ENCODE peak calls at places on chromosomes 4 and X, in four cellular contexts. One of them, this sample, is unnamed.

GRCh38 chrX:40414335-40414734 is 166.4 kb upstream of the ATP6AP2 start:
- DNase-seq in left ventricle myocardium inferior: no peak
- DNase-seq in neural progenitor cell: no peak
- DNase-seq in heart right ventricle: no peak
- DNase-seq in this sample: no peak

GRCh38 chrX:139126493-139126892 is 404.0 kb upstream of the F9 start:
- DNase-seq in neural progenitor cell: peak; percentile 65
- DNase-seq in left ventricle myocardium inferior: no peak
- DNase-seq in heart right ventricle: no peak
- DNase-seq in this sample: peak; percentile 28

GRCh38 chr4:55468724-55469123 is 73.0 kb downstream of the TMEM165 start:
- DNase-seq in left ventricle myocardium inferior: no peak
- DNase-seq in heart right ventricle: no peak
- DNase-seq in neural progenitor cell: no peak
- DNase-seq in this sample: no peak

GRCh38 chrX:72297953-72298730 is 7.6 kb downstream of the CITED1 start:
- DNase-seq in left ventricle myocardium inferior: no peak
- DNase-seq in neural progenitor cell: peak; percentile 41
- DNase-seq in heart right ventricle: no peak
- DNase-seq in this sample: no peak

GRCh38 chrX:74890676-74891430 is 34.4 kb downstream of the NEXMIF start:
- DNase-seq in heart right ventricle: no peak
- DNase-seq in neural progenitor cell: no peak
- DNase-seq in left ventricle myocardium inferior: no peak
- DNase-seq in this sample: no peak

GRCh38 chr4:98314791-98315565 is 53.8 kb downstream of the RAP1GDS1 start:
- DNase-seq in neural progenitor cell: no peak
- DNase-seq in left ventricle myocardium inferior: no peak
- DNase-seq in heart right ventricle: no peak
- DNase-seq in this sample: no peak

GRCh38 chrX:69314436-69315348 is 149.4 kb upstream of the PJA1 start:
- DNase-seq in heart right ventricle: no peak
- DNase-seq in left ventricle myocardium inferior: no peak
- DNase-seq in neural progenitor cell: peak; percentile 28
- DNase-seq in this sample: no peak

GRCh38 chr4:168484626-168485025 is 4.3 kb upstream of the DDX60L start:
- DNase-seq in left ventricle myocardium inferior: no peak
- DNase-seq in heart right ventricle: no peak
- DNase-seq in neural progenitor cell: no peak
- DNase-seq in this sample: no peak

GRCh38 chr4:25984796-25985195 is 70.8 kb downstream of the SMIM20 start:
- DNase-seq in neural progenitor cell: no peak
- DNase-seq in heart right ventricle: no peak
- DNase-seq in left ventricle myocardium inferior: no peak
- DNase-seq in this sample: no peak

GRCh38 chr4:75919914-75920313 is 17.7 kb upstream of the PPEF2 start:
- DNase-seq in neural progenitor cell: no peak
- DNase-seq in left ventricle myocardium inferior: peak; percentile 26
- DNase-seq in heart right ventricle: no peak
- DNase-seq in this sample: no peak

GRCh38 chr4:36582214-36582613 is 300.8 kb downstream of the DTHD1 start:
- DNase-seq in left ventricle myocardium inferior: no peak
- DNase-seq in heart right ventricle: no peak
- DNase-seq in neural progenitor cell: no peak
- DNase-seq in this sample: no peak

GRCh38 chr4:92814677-92815076 is 510.9 kb downstream of the GRID2 start:
- DNase-seq in heart right ventricle: no peak
- DNase-seq in neural progenitor cell: no peak
- DNase-seq in left ventricle myocardium inferior: no peak
- DNase-seq in this sample: no peak

GRCh38 chr4:44629280-44629866 is 22.1 kb downstream of the YIPF7 start:
- DNase-seq in heart right ventricle: no peak
- DNase-seq in left ventricle myocardium inferior: no peak
- DNase-seq in neural progenitor cell: peak; percentile 66
- DNase-seq in this sample: peak; percentile 24

GRCh38 chr4:4781936-4782754 is 77.3 kb upstream of the MSX1 start:
- DNase-seq in heart right ventricle: no peak
- DNase-seq in left ventricle myocardium inferior: no peak
- DNase-seq in neural progenitor cell: no peak
- DNase-seq in this sample: no peak

GRCh38 chr4:83089759-83090158 is 24.8 kb downstream of the PLAC8 start:
- DNase-seq in left ventricle myocardium inferior: no peak
- DNase-seq in heart right ventricle: no peak
- DNase-seq in neural progenitor cell: no peak
- DNase-seq in this sample: no peak

GRCh38 chrX:100625985-100626491 is 10.6 kb downstream of the TSPAN6 start:
- DNase-seq in neural progenitor cell: no peak
- DNase-seq in heart right ventricle: no peak
- DNase-seq in left ventricle myocardium inferior: no peak
- DNase-seq in this sample: no peak

GRCh38 chr4:68110441-68110840 is 19.2 kb downstream of the TMPRSS11F start:
- DNase-seq in heart right ventricle: no peak
- DNase-seq in left ventricle myocardium inferior: no peak
- DNase-seq in neural progenitor cell: no peak
- DNase-seq in this sample: no peak

GRCh38 chrX:21905976-21906375 is 34.5 kb upstream of the SMS start:
- DNase-seq in left ventricle myocardium inferior: no peak
- DNase-seq in heart right ventricle: no peak
- DNase-seq in neural progenitor cell: peak; percentile 30
- DNase-seq in this sample: no peak

DNA sequence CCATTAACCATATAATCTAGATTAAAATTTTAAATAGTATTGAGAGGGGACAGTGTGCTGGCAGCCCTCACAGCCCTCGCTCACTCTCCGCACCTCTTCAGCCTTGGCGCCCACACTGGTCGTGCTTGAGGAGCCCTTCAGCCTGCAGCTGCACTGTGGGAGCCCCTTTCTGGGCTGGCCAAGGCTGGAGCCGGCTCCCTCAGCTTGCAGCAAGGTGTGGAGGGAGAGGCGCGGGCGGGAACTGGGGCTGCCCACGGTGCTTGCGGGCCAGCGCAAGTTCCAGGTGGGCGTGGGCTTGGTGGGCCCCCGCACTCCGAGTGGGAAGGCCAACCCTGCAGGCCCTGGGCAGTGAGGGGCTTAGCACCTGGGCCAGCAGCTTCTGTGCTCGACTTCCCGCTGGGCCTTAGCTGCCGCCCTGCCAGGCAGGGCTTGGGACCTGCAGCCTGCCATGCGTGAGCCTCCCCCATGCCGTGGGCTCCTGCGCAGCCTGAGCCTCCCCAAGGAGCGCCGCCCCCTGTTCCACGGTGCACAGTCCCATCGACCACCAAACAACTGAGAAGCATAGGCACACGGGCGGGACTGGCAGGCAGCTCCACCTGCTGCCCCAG is 32.8 kb upstream of the CFAP299 start:
- DNase-seq in left ventricle myocardium inferior: no peak
- DNase-seq in heart right ventricle: no peak
- DNase-seq in neural progenitor cell: no peak
- DNase-seq in this sample: no peak
- H3K4me3 ChIP-seq in left ventricle myocardium inferior: no peak overlapping the region
- H3K4me3 ChIP-seq in heart right ventricle: no peak overlapping the region
- H3K4me3 ChIP-seq in neural progenitor cell: no peak overlapping the region
- H3K4me3 ChIP-seq in this sample: no peak overlapping the region

GRCh38 chr4:17447675-17448298 is 64.1 kb downstream of the QDPR start:
- DNase-seq in heart right ventricle: no peak
- DNase-seq in left ventricle myocardium inferior: no peak
- DNase-seq in neural progenitor cell: peak; percentile 84
- DNase-seq in this sample: peak; percentile 47

GRCh38 chr4:17450431-17450830 is 61.5 kb downstream of the QDPR start:
- DNase-seq in left ventricle myocardium inferior: no peak
- DNase-seq in heart right ventricle: no peak
- DNase-seq in neural progenitor cell: no peak
- DNase-seq in this sample: no peak

GRCh38 chr4:17447056-17447455 is 64.8 kb downstream of the QDPR start:
- DNase-seq in heart right ventricle: no peak
- DNase-seq in left ventricle myocardium inferior: no peak
- DNase-seq in neural progenitor cell: no peak
- DNase-seq in this sample: no peak

GRCh38 chr4:17448689-17449088 is 63.2 kb downstream of the QDPR start:
- DNase-seq in heart right ventricle: no peak
- DNase-seq in left ventricle myocardium inferior: no peak
- DNase-seq in neural progenitor cell: no peak
- DNase-seq in this sample: no peak
- H3K4me1 ChIP-seq in heart right ventricle: no peaks in the 10 kb centered on the region
- H3K4me1 ChIP-seq in left ventricle myocardium inferior: peaks cover 7% of the 10 kb centered on the region
- H3K4me1 ChIP-seq in neural progenitor cell: no peaks in the 10 kb centered on the region
- H3K4me1 ChIP-seq in this sample: no peaks in the 10 kb centered on the region

GRCh38 chrX:41823402-41823801 is 99.4 kb downstream of the GPR82 start:
- DNase-seq in neural progenitor cell: no peak
- DNase-seq in heart right ventricle: no peak
- DNase-seq in left ventricle myocardium inferior: no peak
- DNase-seq in this sample: no peak

GRCh38 chrX:41827886-41828285 is 95.5 kb downstream of the CASK start:
- DNase-seq in heart right ventricle: no peak
- DNase-seq in neural progenitor cell: peak; percentile 2
- DNase-seq in left ventricle myocardium inferior: no peak
- DNase-seq in this sample: no peak

GRCh38 chrX:41822917-41823316 is 98.9 kb downstream of the GPR82 start:
- DNase-seq in left ventricle myocardium inferior: no peak
- DNase-seq in heart right ventricle: no peak
- DNase-seq in neural progenitor cell: no peak
- DNase-seq in this sample: no peak

GRCh38 chrX:41824551-41824950 is 98.8 kb downstream of the CASK start:
- DNase-seq in left ventricle myocardium inferior: no peak
- DNase-seq in heart right ventricle: no peak
- DNase-seq in neural progenitor cell: no peak
- DNase-seq in this sample: no peak

DNA sequence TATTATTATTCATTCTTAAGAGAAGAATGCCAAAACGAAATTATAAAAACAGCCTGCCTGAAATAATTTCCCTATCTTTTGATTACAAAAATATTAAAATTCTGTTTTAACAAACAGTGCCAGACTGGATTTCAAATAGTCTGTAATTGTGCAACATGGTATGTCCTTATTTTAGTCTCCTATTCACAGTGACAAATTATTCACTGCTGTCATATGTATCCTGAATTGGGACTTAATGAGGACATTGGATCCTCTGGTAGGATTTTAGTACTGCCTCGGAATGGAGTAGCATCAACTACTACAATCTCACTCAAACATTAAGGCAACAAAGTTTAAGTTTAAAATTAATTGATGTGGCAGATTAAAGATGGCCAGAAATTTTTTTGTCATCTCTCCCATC is 97.6 kb downstream of the CASK start:
- DNase-seq in heart right ventricle: no peak
- DNase-seq in left ventricle myocardium inferior: no peak
- DNase-seq in neural progenitor cell: no peak
- DNase-seq in this sample: no peak
- H3K4me3 ChIP-seq in heart right ventricle: no peak overlapping the region
- H3K4me3 ChIP-seq in left ventricle myocardium inferior: no peak overlapping the region
- H3K4me3 ChIP-seq in neural progenitor cell: no peak overlapping the region
- H3K4me3 ChIP-seq in this sample: no peak overlapping the region

GRCh38 chr4:2395038-2395437 is 23.4 kb downstream of the ZFYVE28 start:
- DNase-seq in left ventricle myocardium inferior: no peak
- DNase-seq in neural progenitor cell: no peak
- DNase-seq in heart right ventricle: no peak
- DNase-seq in this sample: no peak

GRCh38 chr4:2396781-2397368 is 21.6 kb downstream of the ZFYVE28 start:
- DNase-seq in neural progenitor cell: no peak
- DNase-seq in left ventricle myocardium inferior: no peak
- DNase-seq in heart right ventricle: no peak
- DNase-seq in this sample: no peak

GRCh38 chr4:2394544-2394943 is 23.9 kb downstream of the ZFYVE28 start:
- DNase-seq in neural progenitor cell: no peak
- DNase-seq in left ventricle myocardium inferior: no peak
- DNase-seq in heart right ventricle: no peak
- DNase-seq in this sample: no peak

GRCh38 chr4:2393353-2394270 is 24.8 kb downstream of the ZFYVE28 start:
- DNase-seq in left ventricle myocardium inferior: no peak
- DNase-seq in heart right ventricle: no peak
- DNase-seq in neural progenitor cell: peak; percentile 79
- DNase-seq in this sample: peak; percentile 76

GRCh38 chr4:2395584-2395983 is 22.9 kb downstream of the ZFYVE28 start:
- DNase-seq in neural progenitor cell: no peak
- DNase-seq in heart right ventricle: no peak
- DNase-seq in left ventricle myocardium inferior: no peak
- DNase-seq in this sample: no peak
- H3K4me1 ChIP-seq in neural progenitor cell: peaks cover 25% of the 10 kb centered on the region
- H3K4me1 ChIP-seq in heart right ventricle: peaks cover 8% of the 10 kb centered on the region
- H3K4me1 ChIP-seq in left ventricle myocardium inferior: peaks cover 15% of the 10 kb centered on the region
- H3K4me1 ChIP-seq in this sample: peaks cover 10% of the 10 kb centered on the region

GRCh38 chr4:100240008-100240407 is 49.7 kb upstream of the DDIT4L start:
- DNase-seq in left ventricle myocardium inferior: peak; percentile 15
- DNase-seq in heart right ventricle: peak; percentile 10
- DNase-seq in neural progenitor cell: no peak
- DNase-seq in this sample: no peak
- H3K4me3 ChIP-seq in left ventricle myocardium inferior: no peak overlapping the region
- H3K4me3 ChIP-seq in heart right ventricle: no peak overlapping the region
- H3K4me3 ChIP-seq in neural progenitor cell: no peak overlapping the region
- H3K4me3 ChIP-seq in this sample: no peak overlapping the region

GRCh38 chr4:158812133-158812532 is 43.3 kb downstream of the FNIP2 start:
- DNase-seq in heart right ventricle: no peak
- DNase-seq in left ventricle myocardium inferior: no peak
- DNase-seq in neural progenitor cell: no peak
- DNase-seq in this sample: no peak

GRCh38 chr4:158811704-158812103 is 42.9 kb downstream of the FNIP2 start:
- DNase-seq in neural progenitor cell: no peak
- DNase-seq in heart right ventricle: no peak
- DNase-seq in left ventricle myocardium inferior: no peak
- DNase-seq in this sample: peak; percentile 25

GRCh38 chr4:158811216-158811540 is 42.4 kb downstream of the FNIP2 start:
- DNase-seq in neural progenitor cell: no peak
- DNase-seq in heart right ventricle: no peak
- DNase-seq in left ventricle myocardium inferior: no peak
- DNase-seq in this sample: no peak

GRCh38 chr4:158809611-158810486 is 41.0 kb downstream of the FNIP2 start:
- DNase-seq in neural progenitor cell: no peak
- DNase-seq in heart right ventricle: no peak
- DNase-seq in left ventricle myocardium inferior: no peak
- DNase-seq in this sample: peak; percentile 46

DNA sequence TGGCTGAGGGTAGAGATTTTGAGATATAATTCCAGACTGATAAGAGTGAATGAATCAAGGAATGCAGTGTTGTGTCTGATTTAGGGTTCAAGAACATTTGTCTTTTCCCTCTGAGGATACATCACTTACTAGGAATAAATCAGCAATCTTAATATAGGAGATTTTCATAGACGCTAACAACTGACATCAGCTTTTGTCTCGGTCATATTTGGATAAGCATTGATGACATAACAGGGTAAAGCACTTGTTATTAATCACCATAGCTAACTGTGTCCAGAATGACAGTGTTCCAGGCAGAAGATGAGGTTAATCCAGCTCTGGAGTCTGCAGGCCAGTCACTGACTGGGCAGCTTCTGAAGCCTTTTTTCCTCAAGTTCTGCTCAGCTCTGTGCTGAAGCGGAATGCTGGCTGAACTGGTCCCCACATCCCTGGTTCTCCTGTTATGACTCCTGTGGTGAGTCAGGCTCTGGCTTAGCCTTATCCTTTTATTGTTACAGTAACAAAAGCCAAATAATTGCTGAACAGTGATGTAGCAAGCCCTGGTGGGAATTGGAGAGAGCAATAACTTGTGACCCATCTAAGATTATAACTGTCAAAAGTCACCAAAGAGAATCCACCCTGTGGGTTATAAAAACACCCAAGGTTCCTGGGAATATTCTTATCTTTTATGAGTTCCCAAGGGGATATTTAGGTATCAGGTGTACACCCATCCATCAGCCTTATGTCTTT is 41.8 kb downstream of the FNIP2 start:
- DNase-seq in neural progenitor cell: peak; percentile 17
- DNase-seq in heart right ventricle: no peak
- DNase-seq in left ventricle myocardium inferior: peak; percentile 35
- DNase-seq in this sample: peak; percentile 53
- H3K4me1 ChIP-seq in neural progenitor cell: no peaks in the 10 kb centered on the region
- H3K4me1 ChIP-seq in heart right ventricle: peaks cover 85% of the 10 kb centered on the region
- H3K4me1 ChIP-seq in left ventricle myocardium inferior: peaks cover 97% of the 10 kb centered on the region
- H3K4me1 ChIP-seq in this sample: peaks cover 46% of the 10 kb centered on the region